ENCODE peak calls at places on chromosome 14, in eight cellular contexts. One of them, this sample, is unnamed.

GRCh38 chr14:105855246-105855892 is 329.0 kb downstream of the TMEM121 start:
- DNase-seq in GM23248: no peak
- DNase-seq in lower lobe of right lung: peak
- DNase-seq in small intestine: no peak
- DNase-seq in aorta: peak
- DNase-seq in cardiac muscle cell: no peak
- DNase-seq in tibial artery: peak
- DNase-seq in fibroblast of lung: no peak
- DNase-seq in this sample: no peak

GRCh38 chr14:95647926-95648325 is 38.3 kb upstream of the TCL1B start:
- DNase-seq in GM23248: no peak
- DNase-seq in lower lobe of right lung: no peak
- DNase-seq in small intestine: no peak
- DNase-seq in aorta: no peak
- DNase-seq in cardiac muscle cell: no peak
- DNase-seq in tibial artery: no peak
- DNase-seq in fibroblast of lung: no peak
- DNase-seq in this sample: no peak

GRCh38 chr14:79248771-79249170 is 962.5 kb downstream of the DIO2 start:
- DNase-seq in GM23248: no peak
- DNase-seq in lower lobe of right lung: no peak
- DNase-seq in small intestine: no peak
- DNase-seq in aorta: no peak
- DNase-seq in cardiac muscle cell: no peak
- DNase-seq in tibial artery: no peak
- DNase-seq in fibroblast of lung: no peak
- DNase-seq in this sample: no peak

GRCh38 chr14:76413106-76413961 is 37.4 kb downstream of the ESRRB start:
- DNase-seq in GM23248: no peak
- DNase-seq in lower lobe of right lung: no peak
- DNase-seq in small intestine: no peak
- DNase-seq in aorta: no peak
- DNase-seq in cardiac muscle cell: no peak
- DNase-seq in tibial artery: no peak
- DNase-seq in fibroblast of lung: no peak
- DNase-seq in this sample: no peak

GRCh38 chr14:69137456-69138188 is 15.3 kb downstream of the DCAF5 start:
- DNase-seq in GM23248: peak
- DNase-seq in lower lobe of right lung: no peak
- DNase-seq in small intestine: no peak
- DNase-seq in aorta: no peak
- DNase-seq in cardiac muscle cell: peak
- DNase-seq in tibial artery: no peak
- DNase-seq in fibroblast of lung: peak
- DNase-seq in this sample: no peak

GRCh38 chr14:95157987-95158712 is 821 bp upstream of the DICER1 start:
- DNase-seq in GM23248: peak
- DNase-seq in lower lobe of right lung: no peak
- DNase-seq in small intestine: no peak
- DNase-seq in aorta: no peak
- DNase-seq in cardiac muscle cell: no peak
- DNase-seq in tibial artery: no peak
- DNase-seq in fibroblast of lung: no peak
- DNase-seq in this sample: no peak

GRCh38 chr14:60508707-60509437 is at the start of gene SIX6:
- DNase-seq in GM23248: peak
- DNase-seq in lower lobe of right lung: no peak
- DNase-seq in small intestine: no peak
- DNase-seq in aorta: no peak
- DNase-seq in cardiac muscle cell: peak
- DNase-seq in tibial artery: no peak
- DNase-seq in fibroblast of lung: no peak
- DNase-seq in this sample: no peak

GRCh38 chr14:75430526-75430925 is 2.7 kb downstream of the JDP2 start:
- DNase-seq in GM23248: peak
- DNase-seq in lower lobe of right lung: no peak
- DNase-seq in small intestine: no peak
- DNase-seq in aorta: peak
- DNase-seq in cardiac muscle cell: peak
- DNase-seq in tibial artery: peak
- DNase-seq in fibroblast of lung: peak
- DNase-seq in this sample: no peak

GRCh38 chr14:34711169-34711568 is 3.2 kb downstream of the CFL2 start:
- DNase-seq in GM23248: peak
- DNase-seq in lower lobe of right lung: no peak
- DNase-seq in small intestine: no peak
- DNase-seq in aorta: no peak
- DNase-seq in cardiac muscle cell: peak
- DNase-seq in tibial artery: no peak
- DNase-seq in fibroblast of lung: peak
- DNase-seq in this sample: no peak

GRCh38 chr14:21066882-21067502 is 3.1 kb upstream of the ARHGEF40 start:
- DNase-seq in GM23248: peak
- DNase-seq in lower lobe of right lung: no peak
- DNase-seq in small intestine: no peak
- DNase-seq in aorta: no peak
- DNase-seq in cardiac muscle cell: no peak
- DNase-seq in tibial artery: no peak
- DNase-seq in fibroblast of lung: peak
- DNase-seq in this sample: no peak

GRCh38 chr14:95409472-95410307 is 90.0 kb upstream of the CLMN start:
- DNase-seq in GM23248: no peak
- DNase-seq in lower lobe of right lung: no peak
- DNase-seq in small intestine: no peak
- DNase-seq in aorta: no peak
- DNase-seq in cardiac muscle cell: no peak
- DNase-seq in tibial artery: no peak
- DNase-seq in fibroblast of lung: no peak
- DNase-seq in this sample: no peak

GRCh38 chr14:74616507-74616906 is 4.5 kb upstream of the LTBP2 start:
- DNase-seq in GM23248: peak
- DNase-seq in lower lobe of right lung: no peak
- DNase-seq in small intestine: peak
- DNase-seq in aorta: peak
- DNase-seq in cardiac muscle cell: peak
- DNase-seq in tibial artery: peak
- DNase-seq in fibroblast of lung: peak
- DNase-seq in this sample: peak

GRCh38 chr14:20555845-20556244 is 5.0 kb downstream of the RNASE9 start:
- DNase-seq in GM23248: no peak
- DNase-seq in lower lobe of right lung: no peak
- DNase-seq in small intestine: no peak
- DNase-seq in aorta: no peak
- DNase-seq in cardiac muscle cell: no peak
- DNase-seq in tibial artery: no peak
- DNase-seq in fibroblast of lung: no peak
- DNase-seq in this sample: no peak

GRCh38 chr14:45743884-45744283 is 490.9 kb upstream of the MIS18BP1 start:
- DNase-seq in GM23248: no peak
- DNase-seq in lower lobe of right lung: no peak
- DNase-seq in small intestine: no peak
- DNase-seq in aorta: no peak
- DNase-seq in cardiac muscle cell: no peak
- DNase-seq in tibial artery: no peak
- DNase-seq in fibroblast of lung: no peak
- DNase-seq in this sample: no peak

GRCh38 chr14:69191340-69192111 is at the start of gene EXD2:
- DNase-seq in GM23248: peak
- DNase-seq in lower lobe of right lung: peak
- DNase-seq in small intestine: peak
- DNase-seq in aorta: peak
- DNase-seq in cardiac muscle cell: peak
- DNase-seq in tibial artery: peak
- DNase-seq in fibroblast of lung: peak
- DNase-seq in this sample: peak

GRCh38 chr14:52377940-52378339 is 63.8 kb downstream of the PTGER2 start:
- DNase-seq in GM23248: no peak
- DNase-seq in lower lobe of right lung: no peak
- DNase-seq in small intestine: no peak
- DNase-seq in aorta: no peak
- DNase-seq in cardiac muscle cell: no peak
- DNase-seq in tibial artery: no peak
- DNase-seq in fibroblast of lung: no peak
- DNase-seq in this sample: no peak

GRCh38 chr14:36509056-36509917 is 10.7 kb downstream of the NKX2-1 start:
- DNase-seq in GM23248: no peak
- DNase-seq in lower lobe of right lung: no peak
- DNase-seq in small intestine: no peak
- DNase-seq in aorta: no peak
- DNase-seq in cardiac muscle cell: no peak
- DNase-seq in tibial artery: no peak
- DNase-seq in fibroblast of lung: no peak
- DNase-seq in this sample: no peak

GRCh38 chr14:30440986-30441385 is 118.0 kb upstream of the G2E3 start:
- DNase-seq in GM23248: peak
- DNase-seq in lower lobe of right lung: no peak
- DNase-seq in small intestine: no peak
- DNase-seq in aorta: no peak
- DNase-seq in cardiac muscle cell: no peak
- DNase-seq in tibial artery: no peak
- DNase-seq in fibroblast of lung: no peak
- DNase-seq in this sample: no peak

GRCh38 chr14:57122129-57122528 is 146.6 kb downstream of the EXOC5 start:
- DNase-seq in GM23248: no peak
- DNase-seq in lower lobe of right lung: no peak
- DNase-seq in small intestine: no peak
- DNase-seq in aorta: no peak
- DNase-seq in cardiac muscle cell: no peak
- DNase-seq in tibial artery: no peak
- DNase-seq in fibroblast of lung: no peak
- DNase-seq in this sample: no peak
- H3K27ac ChIP-seq in GM23248: no peak
- H3K27ac ChIP-seq in lower lobe of right lung: no peak
- H3K27ac ChIP-seq in small intestine: no peak
- H3K27ac ChIP-seq in aorta: no peak
- H3K27ac ChIP-seq in cardiac muscle cell: no peak
- H3K27ac ChIP-seq in tibial artery: no peak
- H3K27ac ChIP-seq in fibroblast of lung: no peak
- H3K27ac ChIP-seq in this sample: no peak

GRCh38 chr14:73463411-73463810 is 5.1 kb upstream of the NUMB start:
- DNase-seq in GM23248: peak
- DNase-seq in lower lobe of right lung: peak
- DNase-seq in small intestine: peak
- DNase-seq in aorta: peak
- DNase-seq in cardiac muscle cell: peak
- DNase-seq in tibial artery: peak
- DNase-seq in fibroblast of lung: peak
- DNase-seq in this sample: peak
- H3K27ac ChIP-seq in GM23248: peak
- H3K27ac ChIP-seq in lower lobe of right lung: peak
- H3K27ac ChIP-seq in small intestine: peak
- H3K27ac ChIP-seq in aorta: no peak
- H3K27ac ChIP-seq in cardiac muscle cell: no peak
- H3K27ac ChIP-seq in tibial artery: no peak
- H3K27ac ChIP-seq in fibroblast of lung: peak
- H3K27ac ChIP-seq in this sample: peak

DNA sequence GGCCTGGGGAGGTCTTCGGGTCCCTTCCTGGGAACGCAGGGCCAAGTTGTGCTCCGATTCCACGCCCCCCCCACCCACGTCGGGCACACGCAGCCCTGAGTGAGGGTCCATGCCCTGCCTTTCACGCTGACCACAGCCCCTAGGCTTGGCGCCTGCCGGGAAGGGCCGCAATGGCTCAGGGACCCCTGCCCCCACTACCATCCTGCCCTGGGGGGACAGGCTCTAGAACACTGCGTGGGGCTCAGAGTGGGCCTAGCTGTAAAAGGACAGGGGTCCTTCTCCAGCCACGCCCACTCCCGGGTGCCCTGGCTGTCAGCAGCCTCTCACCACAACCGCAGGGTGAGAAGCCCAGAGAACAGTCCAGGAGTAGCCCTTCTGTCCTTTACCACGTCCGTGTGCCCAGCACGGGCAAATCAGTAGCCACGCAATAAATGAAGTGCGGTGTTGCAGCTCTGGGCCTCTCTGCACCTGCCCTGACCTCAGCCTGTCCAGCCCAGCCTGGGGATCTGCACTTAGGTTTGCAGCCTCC is 9.4 kb upstream of the GPR68 start:
- DNase-seq in GM23248: no peak
- DNase-seq in lower lobe of right lung: no peak
- DNase-seq in small intestine: no peak
- DNase-seq in aorta: no peak
- DNase-seq in cardiac muscle cell: no peak
- DNase-seq in tibial artery: no peak
- DNase-seq in fibroblast of lung: no peak
- DNase-seq in this sample: no peak
- H3K27ac ChIP-seq in GM23248: no peak
- H3K27ac ChIP-seq in lower lobe of right lung: peak
- H3K27ac ChIP-seq in small intestine: no peak
- H3K27ac ChIP-seq in aorta: no peak
- H3K27ac ChIP-seq in cardiac muscle cell: no peak
- H3K27ac ChIP-seq in tibial artery: no peak
- H3K27ac ChIP-seq in fibroblast of lung: no peak
- H3K27ac ChIP-seq in this sample: peak

DNA sequence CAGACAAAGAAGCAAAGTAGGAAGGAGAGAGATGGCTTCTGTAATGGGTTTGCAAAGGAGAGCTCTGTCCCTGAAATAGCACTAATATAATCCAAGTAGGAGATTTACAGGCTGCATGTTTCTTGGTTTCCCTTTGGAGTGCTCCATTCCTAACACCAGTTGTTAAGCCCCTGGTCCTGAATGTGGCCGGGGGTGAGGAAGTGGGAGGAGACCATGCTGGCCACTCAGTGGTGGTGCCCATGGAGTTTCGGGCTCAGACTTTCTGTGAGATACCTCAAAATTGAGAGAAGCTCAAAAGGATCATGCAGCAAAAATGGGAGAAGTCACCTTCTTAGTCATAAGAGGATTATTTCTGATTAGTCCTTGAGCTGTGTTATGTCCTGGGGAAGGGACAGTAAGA is 88.5 kb downstream of the DAD1 start:
- DNase-seq in GM23248: no peak
- DNase-seq in lower lobe of right lung: no peak
- DNase-seq in small intestine: no peak
- DNase-seq in aorta: no peak
- DNase-seq in cardiac muscle cell: no peak
- DNase-seq in tibial artery: no peak
- DNase-seq in fibroblast of lung: no peak
- DNase-seq in this sample: no peak
- H3K27ac ChIP-seq in GM23248: no peak
- H3K27ac ChIP-seq in lower lobe of right lung: no peak
- H3K27ac ChIP-seq in small intestine: no peak
- H3K27ac ChIP-seq in aorta: no peak
- H3K27ac ChIP-seq in cardiac muscle cell: no peak
- H3K27ac ChIP-seq in tibial artery: no peak
- H3K27ac ChIP-seq in fibroblast of lung: no peak
- H3K27ac ChIP-seq in this sample: no peak

DNA sequence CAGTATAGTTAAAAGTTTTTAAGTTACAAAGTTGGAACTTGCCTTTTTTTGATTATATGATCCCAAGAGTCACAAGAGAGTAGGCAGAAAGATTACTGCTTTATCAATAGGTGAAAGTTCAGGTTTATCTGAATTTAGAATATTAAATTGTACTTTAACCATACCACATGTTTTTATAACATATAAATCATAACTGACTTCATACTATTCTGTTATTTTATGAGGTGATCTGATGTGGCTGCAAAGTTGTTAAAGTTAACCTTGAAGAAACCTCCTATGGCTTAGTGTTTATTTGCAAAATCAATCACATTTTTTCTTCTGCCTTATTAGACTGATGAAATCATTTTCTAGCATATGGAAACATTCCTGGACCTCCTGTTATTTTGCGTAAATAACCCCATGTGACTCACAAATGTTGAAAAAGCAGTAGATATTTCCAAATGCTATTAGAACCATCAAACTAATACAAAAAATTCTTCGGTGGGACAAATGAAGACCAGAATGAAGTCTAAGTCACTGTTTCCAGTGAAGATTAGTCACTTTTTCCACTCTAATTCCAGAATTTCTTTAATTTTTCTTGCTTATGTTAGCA is 132.0 kb downstream of the RAD51B start:
- DNase-seq in GM23248: peak
- DNase-seq in lower lobe of right lung: no peak
- DNase-seq in small intestine: peak
- DNase-seq in aorta: no peak
- DNase-seq in cardiac muscle cell: peak
- DNase-seq in tibial artery: no peak
- DNase-seq in fibroblast of lung: peak
- DNase-seq in this sample: no peak
- H3K27ac ChIP-seq in GM23248: peak
- H3K27ac ChIP-seq in lower lobe of right lung: no peak
- H3K27ac ChIP-seq in small intestine: no peak
- H3K27ac ChIP-seq in aorta: no peak
- H3K27ac ChIP-seq in cardiac muscle cell: no peak
- H3K27ac ChIP-seq in tibial artery: no peak
- H3K27ac ChIP-seq in fibroblast of lung: no peak
- H3K27ac ChIP-seq in this sample: no peak